ENCODE peak calls at places on chromosomes 3 and 15, in nine cellular contexts. Y is nephron progenitor cell, U is GM23338, B is IMR-90, T is left cardiac atrium, W is HAP-1, G is substantia nigra, Q is neural progenitor cell, F is heart right ventricle. P is an unnamed sample.

GRCh38 chr3:171088984-171089754 is 62.6 kb upstream of the SLC2A2 start:
- DNase-seq in F (no peak), G (no peak), Y (no peak), B (peak), U (no peak), Q (peak), W (peak), T (no peak), P (no peak)

GRCh38 chr3:56251343-56251945 is 216.8 kb downstream of the ERC2 start:
- DNase-seq in B (peak), T (no peak), G (no peak), U (peak), W (peak), F (no peak), Y (peak), Q (peak), P (peak)

GRCh38 chr3:196165850-196166249 is 45.4 kb downstream of the ZDHHC19 start:
- DNase-seq in U (no peak), B (no peak), Q (no peak), Y (no peak), W (no peak), T (no peak), G (no peak), F (no peak), P (no peak)

GRCh38 chr3:127182848-127183714 is 9.8 kb upstream of the PRR23E start:
- DNase-seq in Y (no peak), G (no peak), W (no peak), U (peak), F (no peak), B (no peak), T (no peak), Q (peak), P (no peak)

GRCh38 chr15:25173241-25174028 is 218.6 kb downstream of the SNRPN start:
- DNase-seq in G (no peak), Y (no peak), B (no peak), Q (no peak), W (no peak), U (no peak), T (peak), F (peak), P (peak)

GRCh38 chr3:124861041-124861440 is 26.1 kb downstream of the ITGB5 start:
- DNase-seq in G (no peak), Q (no peak), T (no peak), W (no peak), F (no peak), U (no peak), B (no peak), Y (no peak), P (no peak)

GRCh38 chr3:56812749-56813655 is 11.3 kb upstream of the ARHGEF3 start:
- DNase-seq in W (no peak), Q (no peak), U (no peak), F (no peak), T (no peak), G (no peak), B (no peak), Y (no peak), P (no peak)

GRCh38 chr3:10002951-10003350 is 16.3 kb upstream of the EMC3 start:
- DNase-seq in B (no peak), F (no peak), Q (no peak), W (no peak), U (no peak), Y (no peak), G (no peak), T (no peak), P (no peak)

GRCh38 chr15:30649952-30650929 is 24.3 kb downstream of the ARHGAP11B start:
- DNase-seq in U (no peak), Q (no peak), T (no peak), W (no peak), G (no peak), B (peak), F (no peak), Y (no peak), P (no peak)

GRCh38 chr3:114272271-114272670 is 21.6 kb upstream of the TIGIT start:
- DNase-seq in U (no peak), Q (no peak), F (no peak), G (no peak), B (no peak), W (no peak), T (no peak), Y (no peak), P (no peak)

GRCh38 chr3:72847751-72848702 is at the start of gene SHQ1:
- DNase-seq in Q (peak), F (peak), G (peak), T (peak), W (peak), Y (peak), U (peak), B (peak), P (peak)

GRCh38 chr15:80777836-80778620 is 1.1 kb upstream of the CEMIP start:
- DNase-seq in T (no peak), Y (peak), F (no peak), B (no peak), W (no peak), U (no peak), G (no peak), Q (no peak), P (no peak)

P was measured in uterus.